ENCODE peak calls at places on chromosomes 1 and 21, in five cellular contexts. O is A549, V is endothelial cell of umbilical vein, A is K562, D is HepG2. C is an unnamed sample.

GRCh38 chr1:25031966-25032667 is 102.0 kb upstream of the RUNX3 start:
- DNase-seq in D (no peak), V (no peak), A (no peak), O (no peak), C (no peak)

GRCh38 chr1:231139125-231139649 is 22.7 kb upstream of the TRIM67 start:
- DNase-seq in A (no peak), D (no peak), V (peak; percentile 77), O (no peak), C (peak; percentile 32)

GRCh38 chr1:211935448-211935970 is 99.8 kb downstream of the INTS7 start:
- DNase-seq in D (no peak), V (no peak), O (no peak), A (no peak), C (no peak)

GRCh38 chr1:180892675-180893074 is 20.0 kb upstream of the KIAA1614 start:
- DNase-seq in O (no peak), V (no peak), D (no peak), A (no peak), C (no peak)

GRCh38 chr1:112319371-112320034 is 76.5 kb upstream of the CTTNBP2NL start:
- DNase-seq in D (no peak), A (no peak), O (no peak), V (no peak), C (no peak)

GRCh38 chr1:2300004-2300771 is 72.1 kb downstream of the SKI start:
- DNase-seq in D (no peak), O (no peak), V (no peak), A (no peak), C (peak; percentile 52)

GRCh38 chr1:7326366-7326765 is 444.7 kb upstream of the VAMP3 start:
- DNase-seq in A (no peak), O (no peak), V (no peak), D (no peak), C (no peak)

GRCh38 chr1:52623812-52624211 is 9.2 kb upstream of the SHISAL2A start:
- DNase-seq in D (no peak), V (no peak), O (no peak), A (no peak), C (no peak)

GRCh38 chr21:29217818-29218252 is 80.9 kb upstream of the BACH1 start:
- DNase-seq in A (no peak), O (peak; percentile 26), D (peak; percentile 17), V (peak; percentile 97), C (peak; percentile 24)

GRCh38 chr21:42524341-42525227 is 10.9 kb downstream of the SLC37A1 start:
- DNase-seq in V (no peak), D (peak; percentile 9), O (no peak), A (no peak), C (peak; percentile 14)

GRCh38 chr1:14168663-14169062 is 429.8 kb upstream of the KAZN start:
- DNase-seq in D (no peak), O (no peak), A (no peak), V (no peak), C (no peak)

GRCh38 chr1:115840615-115841460 is at the start of gene NHLH2:
- DNase-seq in D (no peak), V (no peak), A (no peak), O (no peak), C (no peak)

DNA sequence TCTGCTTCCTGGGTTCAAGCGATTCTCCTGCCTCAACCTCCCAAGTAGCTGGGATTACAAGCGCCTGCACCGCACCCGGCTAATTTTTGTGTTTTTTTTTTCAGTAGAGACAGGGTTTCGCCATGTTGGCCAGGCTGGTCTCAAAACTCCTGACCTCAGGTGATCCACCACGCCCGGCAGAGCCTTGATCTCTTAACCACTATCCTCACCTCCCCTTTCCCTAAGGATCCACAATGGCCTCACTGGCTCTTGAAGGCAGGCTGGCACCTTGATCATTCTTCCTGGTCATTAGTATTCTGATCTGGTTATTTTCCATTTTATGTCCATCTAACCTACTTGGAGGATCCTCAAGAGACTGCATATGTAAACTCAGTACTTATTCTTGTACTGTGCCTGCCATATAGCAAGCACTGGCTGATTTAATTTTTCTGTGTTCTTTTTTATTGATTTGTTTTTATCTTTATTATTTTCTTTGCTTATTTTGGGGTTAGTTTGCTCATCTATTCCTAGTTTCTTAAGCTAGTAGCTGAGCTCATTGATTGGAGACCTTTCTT is 6.3 kb downstream of the RCC1 start:
- DNase-seq in D (no peak), A (no peak), V (no peak), O (no peak), C (peak; percentile 55)
- TF ChIP-seq POLR2A in D (no peak), A (no peak), V (peak; percentile 87), O (no peak), C (no peak)

GRCh38 chr1:94067196-94067595 is 53.8 kb downstream of the ABCA4 start:
- DNase-seq in O (no peak), A (no peak), V (peak; percentile 95), D (no peak), C (no peak)

GRCh38 chr1:94070746-94071318 is 50.1 kb downstream of the ABCA4 start:
- DNase-seq in A (no peak), V (peak; percentile 29), O (no peak), D (no peak), C (no peak)

GRCh38 chr1:94069649-94070285 is 51.2 kb downstream of the ABCA4 start:
- DNase-seq in A (no peak), O (no peak), D (no peak), V (peak; percentile 94), C (no peak)

GRCh38 chr1:94068096-94068830 is 52.7 kb downstream of the ABCA4 start:
- DNase-seq in D (peak; percentile 95), O (peak; percentile 58), A (no peak), V (peak; percentile 86), C (no peak)

DNA sequence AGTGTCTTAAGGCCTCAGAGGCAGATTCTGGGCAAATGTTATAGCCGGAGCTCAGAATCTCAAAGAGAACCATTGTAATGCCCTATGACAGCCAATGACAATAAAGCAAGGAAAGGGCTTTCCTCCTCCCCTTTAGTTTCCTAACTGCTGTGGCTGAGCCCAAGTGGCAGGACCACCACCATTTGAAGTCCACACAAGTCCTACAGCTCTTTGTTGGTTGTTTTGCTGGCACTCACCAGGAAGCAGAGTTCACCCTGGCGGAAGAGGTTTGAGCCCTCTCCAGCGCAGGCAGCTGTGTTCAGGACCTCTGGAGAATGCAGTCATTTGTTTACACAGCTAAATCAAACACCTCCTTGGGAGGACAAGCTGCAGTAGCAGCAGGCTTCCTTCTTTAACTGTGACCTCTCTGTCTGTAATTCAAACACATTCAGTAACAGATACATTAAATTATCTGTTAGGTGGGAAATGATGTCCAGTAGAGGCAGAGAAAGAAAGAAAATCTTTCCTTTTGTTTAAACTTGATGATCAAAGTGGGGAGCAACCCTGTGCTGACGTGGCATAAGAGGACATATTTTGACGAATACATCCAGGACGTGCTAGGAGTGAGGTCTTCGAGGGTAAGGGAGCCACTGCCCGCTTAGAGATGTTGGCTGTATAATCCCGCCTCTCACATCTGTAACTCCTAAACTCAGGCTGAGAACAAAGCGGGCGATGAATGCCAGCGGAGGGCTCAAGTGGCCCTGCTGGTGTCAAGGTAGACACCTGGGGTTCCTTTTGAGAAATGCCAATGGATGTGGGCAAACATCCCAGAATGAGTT is 51.9 kb downstream of the ABCA4 start:
- DNase-seq in V (peak; percentile 98), A (no peak), O (peak; percentile 47), D (peak; percentile 87), C (no peak)
- TF ChIP-seq MYC in V (no peak), A (no peak), O (no peak), D (no peak), C (no peak)

GRCh38 chr1:30747028-30748008 is 10.3 kb downstream of the LAPTM5 start:
- DNase-seq in O (no peak), A (no peak), V (no peak), D (no peak), C (no peak)

GRCh38 chr1:30746212-30747027 is 11.2 kb downstream of the LAPTM5 start:
- DNase-seq in D (no peak), V (no peak), A (no peak), O (no peak), C (no peak)

GRCh38 chr1:30749691-30750583 is 7.6 kb downstream of the LAPTM5 start:
- DNase-seq in O (no peak), D (no peak), A (no peak), V (no peak), C (no peak)

GRCh38 chr1:30748699-30749401 is 8.7 kb downstream of the LAPTM5 start:
- DNase-seq in A (no peak), V (peak; percentile 65), O (no peak), D (no peak), C (no peak)

DNA sequence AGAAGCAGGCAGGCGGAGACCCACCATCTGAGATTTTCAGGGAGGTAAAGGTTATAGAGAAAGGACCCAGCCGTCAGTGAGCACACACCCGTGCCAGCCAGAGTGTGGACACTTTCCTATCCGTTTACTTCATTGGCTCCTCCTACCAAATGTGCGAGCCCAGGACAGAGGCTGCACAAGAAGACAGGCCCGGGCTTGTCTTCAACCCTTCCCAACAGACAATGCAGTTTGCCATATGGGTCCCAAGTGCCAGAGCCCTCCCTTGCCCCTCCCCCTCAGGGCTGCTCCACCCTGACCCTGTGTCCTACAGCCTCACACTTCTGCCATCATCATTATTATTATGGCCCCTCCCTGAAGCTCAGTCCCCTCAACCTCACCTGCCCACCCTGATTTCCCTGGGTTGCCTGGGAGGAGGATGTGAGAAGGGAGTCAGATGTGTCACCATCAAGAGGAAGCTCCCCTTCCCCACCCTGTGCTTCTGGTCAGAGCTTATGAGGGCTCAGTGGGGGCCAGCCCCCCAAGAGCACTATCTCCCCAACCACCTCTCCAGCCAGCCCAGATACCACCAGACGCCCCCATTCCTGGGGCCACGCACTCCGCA is 9.4 kb downstream of the LAPTM5 start:
- DNase-seq in D (no peak), A (peak; percentile 35), V (no peak), O (no peak), C (no peak)
- TF ChIP-seq POLR2A in D (no peak), A (no peak), V (no peak), O (no peak), C (no peak)

GRCh38 chr1:176469450-176469985 is 6.5 kb downstream of the PAPPA2 start:
- DNase-seq in D (no peak), V (no peak), O (no peak), A (no peak), C (no peak)
- TF ChIP-seq MYC in D (no peak), V (no peak), O (no peak), A (no peak), C (no peak)